ENCODE peak calls at places on chromosome 22, in ten cellular contexts. M is activated CD8-positive, alpha-beta memory T cell treated with anti-CD3 and anti-CD28 coated beads for 48 hours; X is T-helper 2 cell; O is kidney epithelial cell; A is AML-193; Y is stimulated activated CD4-positive, alpha-beta T cell treated with anti-CD3 and anti-CD28 coated beads, Interleukin-1b, Interleukin-23, amount 100 ng/mL, for 4 hours; U is C1 segment of cervical spinal cord; W is LHCN-M2; I is mesendoderm; P is NCI-H510A treated with DMSO at 0.1 percent for 48 hours. L is an unnamed sample.

GRCh38 chr22:38202437-38203089 is 769 bp downstream of the MAFF start:
- DNase-seq in M (peak; percentile 30), X (peak; percentile 20), O (no peak), A (no peak), Y (peak; percentile 35), U (peak; percentile 40), W (peak; percentile 68), I (peak; percentile 70), P (peak; percentile 19), L (peak; percentile 44)

GRCh38 chr22:31969789-31970489 is 25.6 kb downstream of the YWHAH start:
- DNase-seq in M (no peak), X (peak; percentile 25), O (peak; percentile 50), A (peak; percentile 25), Y (peak; percentile 46), U (no peak), W (peak; percentile 41), I (peak; percentile 93), P (peak; percentile 63), L (peak; percentile 29)

GRCh38 chr22:41951898-41952474 is at the start of gene SMIM45:
- DNase-seq in M (no peak), X (no peak), O (no peak), A (no peak), Y (no peak), U (peak; percentile 30), W (no peak), I (peak; percentile 79), P (no peak), L (no peak)

GRCh38 chr22:44094751-44095302 is 70.7 kb downstream of the PARVB start:
- DNase-seq in M (no peak), X (no peak), O (no peak), A (no peak), Y (no peak), U (no peak), W (no peak), I (no peak), P (no peak), L (no peak)

GRCh38 chr22:16818538-16818937 is 6.7 kb downstream of the XKR3 start:
- DNase-seq in M (no peak), X (no peak), O (no peak), A (no peak), Y (no peak), U (no peak), W (no peak), I (no peak), P (no peak), L (no peak)

GRCh38 chr22:37680191-37680851 is 4.9 kb downstream of the LGALS1 start:
- DNase-seq in M (no peak), X (no peak), O (no peak), A (no peak), Y (no peak), U (no peak), W (peak; percentile 23), I (no peak), P (no peak), L (no peak)

GRCh38 chr22:41052661-41053490 is 39.5 kb upstream of the EP300 start:
- DNase-seq in M (no peak), X (no peak), O (peak; percentile 48), A (no peak), Y (no peak), U (no peak), W (peak; percentile 29), I (peak; percentile 16), P (no peak), L (no peak)

GRCh38 chr22:23840026-23840425 is 1.2 kb upstream of the DERL3 start:
- DNase-seq in M (no peak), X (no peak), O (no peak), A (no peak), Y (no peak), U (no peak), W (peak; percentile 66), I (no peak), P (no peak), L (no peak)

L was measured in activated gamma-delta T cell treated with anti-CD3 and anti-CD28 coated beads, Interleukin-2, amount 50 U/mL, for 16 hours.